ENCODE peak calls at places on chromosomes 13 and 19, in five cellular contexts. U is ascending aorta, D is tibial artery, X is fibroblast of pulmonary artery, S is fibroblast of villous mesenchyme. L is an unnamed sample.

GRCh38 chr19:17156947-17157302 is 58.2 kb upstream of the USE1 start:
- DNase-seq in S (no peak), D (no peak), X (no peak), U (no peak), L (no peak)

GRCh38 chr19:39679791-39680168 is 24.1 kb downstream of the LGALS16 start:
- DNase-seq in U (no peak), X (no peak), S (no peak), D (no peak), L (no peak)

GRCh38 chr13:110134801-110135200 is 172.2 kb downstream of the COL4A1 start:
- DNase-seq in D (no peak), S (no peak), U (no peak), X (peak), L (no peak)

GRCh38 chr19:13043285-13043684 is 48.0 kb downstream of the NFIX start:
- DNase-seq in U (no peak), X (no peak), D (no peak), S (no peak), L (no peak)

GRCh38 chr13:82248713-82249112 is 1633.6 kb downstream of the SLITRK1 start:
- DNase-seq in S (no peak), U (no peak), X (no peak), D (no peak), L (no peak)

GRCh38 chr19:11377237-11377636 is 2.8 kb downstream of the SWSAP1 start:
- DNase-seq in S (peak), X (peak), U (no peak), D (peak), L (no peak)

GRCh38 chr19:40614595-40615411 is 13.6 kb downstream of the LTBP4 start:
- DNase-seq in U (no peak), X (peak), S (peak), D (peak), L (no peak)

GRCh38 chr13:75687145-75687763 is 51.1 kb downstream of the LMO7 start:
- DNase-seq in U (no peak), D (no peak), X (peak), S (peak), L (no peak)

GRCh38 chr19:39996218-39996810 is 546 bp upstream of the ZNF546 start:
- DNase-seq in X (peak), S (peak), U (no peak), D (no peak), L (no peak)

GRCh38 chr19:383922-384800 is 24.8 kb downstream of the C2CD4C start:
- DNase-seq in U (no peak), D (no peak), X (peak), S (peak), L (peak)

GRCh38 chr19:1461862-1462261 is 11.9 kb downstream of the APC2 start:
- DNase-seq in S (no peak), U (no peak), X (no peak), D (no peak), L (no peak)

GRCh38 chr19:45663800-45664199 is 4.2 kb upstream of the GIPR start:
- DNase-seq in X (no peak), U (no peak), D (no peak), S (no peak), L (no peak)

GRCh38 chr13:24149306-24150032 is 11.1 kb upstream of the SPATA13 start:
- DNase-seq in S (no peak), X (peak), U (no peak), D (no peak), L (no peak)

GRCh38 chr19:49950956-49951526 is 9.9 kb downstream of the SIGLEC11 start:
- DNase-seq in U (no peak), X (no peak), D (no peak), S (no peak), L (peak)

GRCh38 chr13:29483211-29483610 is 112.3 kb downstream of the SLC7A1 start:
- DNase-seq in D (no peak), X (no peak), U (no peak), S (no peak), L (no peak)

GRCh38 chr19:53057904-53058579 is 13.5 kb downstream of the ERVV-2 start:
- DNase-seq in U (no peak), X (no peak), S (peak), D (no peak), L (no peak)

GRCh38 chr13:37835392-37835791 is 34.2 kb downstream of the TRPC4 start:
- DNase-seq in U (no peak), D (no peak), X (no peak), S (no peak), L (no peak)

GRCh38 chr13:50406831-50407230 is 391.6 kb downstream of the KCNRG start:
- DNase-seq in D (no peak), U (no peak), X (no peak), S (no peak), L (no peak)

GRCh38 chr13:78147905-78148304 is 229.3 kb upstream of the EDNRB start:
- DNase-seq in X (peak), D (no peak), U (no peak), S (peak), L (no peak)

GRCh38 chr13:38341149-38341692 is 8.4 kb upstream of the UFM1 start:
- DNase-seq in S (no peak), U (no peak), D (no peak), X (no peak), L (no peak)

GRCh38 chr19:27794444-27795042 is 1418.4 kb downstream of the UQCRFS1 start:
- DNase-seq in D (no peak), S (peak), U (no peak), X (peak), L (no peak)

GRCh38 chr13:98842074-98842473 is 89.6 kb upstream of the SLC15A1 start:
- DNase-seq in X (no peak), S (no peak), D (no peak), U (no peak), L (no peak)

GRCh38 chr13:80036845-80037504 is 304.0 kb downstream of the SPRY2 start:
- DNase-seq in U (no peak), X (no peak), D (no peak), S (no peak), L (no peak)

GRCh38 chr13:79485014-79485441 is 4.1 kb downstream of the NDFIP2 start:
- DNase-seq in D (no peak), X (peak), U (no peak), S (peak), L (no peak)

GRCh38 chr13:98143157-98143553 is 261 bp downstream of the FARP1 start:
- DNase-seq in S (no peak), D (peak), X (no peak), U (no peak), L (no peak)

GRCh38 chr19:56211718-56212117 is 9.6 kb downstream of the ZSCAN5C start:
- DNase-seq in X (no peak), D (no peak), S (no peak), U (no peak), L (no peak)

DNA sequence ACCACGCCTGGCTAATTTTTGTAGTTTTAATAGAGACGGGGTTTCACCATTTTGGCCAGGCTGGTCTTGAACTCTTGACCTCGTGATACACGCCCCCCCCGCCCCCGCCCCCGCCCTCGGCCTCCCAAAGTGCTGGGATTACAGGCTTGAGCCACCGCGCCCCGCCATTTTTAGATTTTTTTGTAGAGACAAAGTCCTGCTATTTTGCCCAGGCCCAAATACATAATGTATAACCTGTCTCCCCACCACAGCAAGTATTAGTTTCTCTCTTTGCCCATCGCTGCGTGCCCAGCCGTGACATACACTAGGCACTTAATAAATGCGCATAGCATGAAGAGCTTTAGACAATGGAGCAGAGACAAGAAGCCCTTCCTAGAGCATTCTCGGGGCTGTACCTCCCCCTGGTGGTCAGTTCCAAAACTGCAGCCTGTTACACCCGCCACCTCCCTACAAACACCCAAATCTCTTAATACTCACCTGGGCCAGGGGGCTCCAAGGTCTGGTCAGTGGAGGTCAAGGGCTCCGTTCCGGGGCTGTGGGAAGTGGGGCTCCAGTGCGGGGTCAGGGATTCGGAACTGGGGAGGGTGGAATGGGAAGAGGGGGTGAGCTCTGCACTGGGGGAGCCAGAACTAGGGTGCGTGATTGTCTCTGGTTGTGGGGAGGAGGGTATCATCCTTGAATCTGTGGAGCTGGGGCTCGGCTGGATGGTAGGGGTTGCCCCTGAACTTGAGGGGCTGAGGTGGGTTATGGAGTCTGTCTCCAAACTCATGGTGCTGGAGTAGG is 22.5 kb downstream of the IQCN start:
- DNase-seq in D (peak), U (no peak), X (peak), S (peak), L (peak)
- TF ChIP-seq CTCF in D (peak), U (peak), X (peak), S (peak), L (peak)

GRCh38 chr19:34671972-34672371 is 5.0 kb downstream of the SCGB2B2 start:
- DNase-seq in S (no peak), U (no peak), D (no peak), X (no peak), L (no peak)
- TF ChIP-seq CTCF in S (no peak), U (no peak), D (no peak), X (no peak), L (no peak)

GRCh38 chr19:29393915-29394460 is 131.8 kb upstream of the VSTM2B start:
- DNase-seq in X (no peak), U (no peak), S (no peak), D (no peak), L (no peak)
- TF ChIP-seq CTCF in X (no peak), U (no peak), S (no peak), D (no peak), L (no peak)

GRCh38 chr13:87999791-88000190 is 328.6 kb downstream of the SLITRK5 start:
- DNase-seq in S (no peak), D (no peak), X (peak), U (no peak), L (no peak)
- TF ChIP-seq CTCF in S (no peak), D (no peak), X (no peak), U (no peak), L (no peak)

L was measured in breast epithelium.